ENCODE peak calls at places on chromosomes 16 and 17, in nine cellular contexts. One of them, this sample, is unnamed.

GRCh38 chr17:75689441-75689873 is 22.3 kb downstream of the SAP30BP start:
- DNase-seq in A549: no peak
- DNase-seq in prostate gland: no peak
- DNase-seq in heart left ventricle: no peak
- DNase-seq in right cardiac atrium: no peak
- DNase-seq in AG09309: no peak
- DNase-seq in stomach: no peak
- DNase-seq in uterus: no peak
- DNase-seq in HAP-1: no peak
- DNase-seq in this sample: no peak

GRCh38 chr16:397736-398332 is 835 bp downstream of the NME4 start:
- DNase-seq in AG09309: no peak
- DNase-seq in uterus: peak
- DNase-seq in prostate gland: peak
- DNase-seq in heart left ventricle: peak
- DNase-seq in A549: peak
- DNase-seq in HAP-1: peak
- DNase-seq in stomach: peak
- DNase-seq in right cardiac atrium: peak
- DNase-seq in this sample: no peak

GRCh38 chr17:47704116-47704515 is 10.2 kb downstream of the TBKBP1 start:
- DNase-seq in heart left ventricle: no peak
- DNase-seq in A549: no peak
- DNase-seq in right cardiac atrium: no peak
- DNase-seq in prostate gland: no peak
- DNase-seq in HAP-1: no peak
- DNase-seq in uterus: no peak
- DNase-seq in stomach: no peak
- DNase-seq in AG09309: no peak
- DNase-seq in this sample: no peak

GRCh38 chr17:42773290-42774035 is at the start of gene VPS25:
- DNase-seq in AG09309: peak
- DNase-seq in stomach: peak
- DNase-seq in heart left ventricle: peak
- DNase-seq in HAP-1: peak
- DNase-seq in right cardiac atrium: peak
- DNase-seq in A549: peak
- DNase-seq in uterus: peak
- DNase-seq in prostate gland: peak
- DNase-seq in this sample: no peak

GRCh38 chr17:6654816-6655731 is 3.5 kb downstream of the C17orf100 start:
- DNase-seq in HAP-1: no peak
- DNase-seq in right cardiac atrium: no peak
- DNase-seq in heart left ventricle: no peak
- DNase-seq in prostate gland: peak
- DNase-seq in uterus: no peak
- DNase-seq in A549: no peak
- DNase-seq in AG09309: no peak
- DNase-seq in stomach: peak
- DNase-seq in this sample: no peak

GRCh38 chr17:80482555-80483308 is 6.3 kb upstream of the NPTX1 start:
- DNase-seq in uterus: no peak
- DNase-seq in prostate gland: no peak
- DNase-seq in AG09309: no peak
- DNase-seq in A549: no peak
- DNase-seq in heart left ventricle: no peak
- DNase-seq in HAP-1: no peak
- DNase-seq in right cardiac atrium: no peak
- DNase-seq in stomach: no peak
- DNase-seq in this sample: no peak

GRCh38 chr16:27378871-27379580 is 22.9 kb upstream of the IL21R start:
- DNase-seq in uterus: no peak
- DNase-seq in AG09309: no peak
- DNase-seq in A549: no peak
- DNase-seq in HAP-1: no peak
- DNase-seq in stomach: no peak
- DNase-seq in heart left ventricle: no peak
- DNase-seq in prostate gland: no peak
- DNase-seq in right cardiac atrium: no peak
- DNase-seq in this sample: no peak

GRCh38 chr16:85465328-85466307 is 147.5 kb upstream of the GSE1 start:
- DNase-seq in HAP-1: no peak
- DNase-seq in AG09309: no peak
- DNase-seq in prostate gland: no peak
- DNase-seq in stomach: no peak
- DNase-seq in A549: no peak
- DNase-seq in heart left ventricle: peak
- DNase-seq in right cardiac atrium: peak
- DNase-seq in uterus: peak
- DNase-seq in this sample: no peak

GRCh38 chr16:52383071-52383470 is 163.9 kb downstream of the TOX3 start:
- DNase-seq in stomach: no peak
- DNase-seq in right cardiac atrium: no peak
- DNase-seq in A549: no peak
- DNase-seq in AG09309: no peak
- DNase-seq in HAP-1: no peak
- DNase-seq in uterus: no peak
- DNase-seq in heart left ventricle: no peak
- DNase-seq in prostate gland: no peak
- DNase-seq in this sample: no peak

GRCh38 chr16:82695806-82696205 is 69.0 kb downstream of the CDH13 start:
- DNase-seq in stomach: no peak
- DNase-seq in right cardiac atrium: no peak
- DNase-seq in prostate gland: no peak
- DNase-seq in AG09309: no peak
- DNase-seq in HAP-1: no peak
- DNase-seq in A549: no peak
- DNase-seq in heart left ventricle: no peak
- DNase-seq in uterus: no peak
- DNase-seq in this sample: no peak

GRCh38 chr17:78563189-78564145 is 13.7 kb downstream of the DNAH17 start:
- DNase-seq in AG09309: no peak
- DNase-seq in right cardiac atrium: peak
- DNase-seq in uterus: peak
- DNase-seq in heart left ventricle: peak
- DNase-seq in prostate gland: no peak
- DNase-seq in stomach: peak
- DNase-seq in A549: no peak
- DNase-seq in HAP-1: no peak
- DNase-seq in this sample: no peak

GRCh38 chr16:81899601-81900000 is 111.7 kb downstream of the SDR42E1 start:
- DNase-seq in HAP-1: no peak
- DNase-seq in AG09309: no peak
- DNase-seq in A549: no peak
- DNase-seq in heart left ventricle: no peak
- DNase-seq in stomach: no peak
- DNase-seq in right cardiac atrium: no peak
- DNase-seq in uterus: no peak
- DNase-seq in prostate gland: no peak
- DNase-seq in this sample: no peak

GRCh38 chr17:15475620-15476354 is 8.4 kb upstream of the CDRT4 start:
- DNase-seq in right cardiac atrium: no peak
- DNase-seq in prostate gland: no peak
- DNase-seq in AG09309: peak
- DNase-seq in uterus: no peak
- DNase-seq in A549: no peak
- DNase-seq in HAP-1: no peak
- DNase-seq in stomach: no peak
- DNase-seq in heart left ventricle: no peak
- DNase-seq in this sample: peak

GRCh38 chr17:38982858-38983746 is 15.9 kb upstream of the FBXO47 start:
- DNase-seq in AG09309: no peak
- DNase-seq in stomach: peak
- DNase-seq in uterus: peak
- DNase-seq in HAP-1: peak
- DNase-seq in heart left ventricle: no peak
- DNase-seq in prostate gland: peak
- DNase-seq in A549: peak
- DNase-seq in right cardiac atrium: peak
- DNase-seq in this sample: no peak

GRCh38 chr17:68383443-68384321 is 73.6 kb downstream of the WIPI1 start:
- DNase-seq in right cardiac atrium: peak
- DNase-seq in uterus: peak
- DNase-seq in HAP-1: no peak
- DNase-seq in prostate gland: no peak
- DNase-seq in stomach: no peak
- DNase-seq in AG09309: peak
- DNase-seq in heart left ventricle: peak
- DNase-seq in A549: no peak
- DNase-seq in this sample: peak

GRCh38 chr17:37490638-37491614 is 1.2 kb downstream of the DUSP14 start:
- DNase-seq in HAP-1: peak
- DNase-seq in heart left ventricle: peak
- DNase-seq in prostate gland: peak
- DNase-seq in A549: peak
- DNase-seq in right cardiac atrium: peak
- DNase-seq in AG09309: no peak
- DNase-seq in stomach: no peak
- DNase-seq in uterus: peak
- DNase-seq in this sample: no peak

GRCh38 chr17:1164935-1165556 is 14.7 kb downstream of the ABR start:
- DNase-seq in A549: no peak
- DNase-seq in stomach: no peak
- DNase-seq in right cardiac atrium: peak
- DNase-seq in uterus: peak
- DNase-seq in HAP-1: no peak
- DNase-seq in AG09309: no peak
- DNase-seq in heart left ventricle: peak
- DNase-seq in prostate gland: no peak
- DNase-seq in this sample: no peak
- H3K4me3 ChIP-seq in A549: no peak
- H3K4me3 ChIP-seq in stomach: no peak
- H3K4me3 ChIP-seq in right cardiac atrium: no peak
- H3K4me3 ChIP-seq in uterus: no peak
- H3K4me3 ChIP-seq in HAP-1: no peak
- H3K4me3 ChIP-seq in AG09309: no peak
- H3K4me3 ChIP-seq in heart left ventricle: no peak
- H3K4me3 ChIP-seq in prostate gland: no peak
- H3K4me3 ChIP-seq in this sample: no peak

GRCh38 chr17:1580979-1581676 is 18.5 kb upstream of the PITPNA start:
- DNase-seq in stomach: peak
- DNase-seq in right cardiac atrium: no peak
- DNase-seq in A549: no peak
- DNase-seq in prostate gland: peak
- DNase-seq in heart left ventricle: no peak
- DNase-seq in HAP-1: no peak
- DNase-seq in AG09309: no peak
- DNase-seq in uterus: no peak
- DNase-seq in this sample: no peak
- H3K4me3 ChIP-seq in stomach: no peak
- H3K4me3 ChIP-seq in right cardiac atrium: no peak
- H3K4me3 ChIP-seq in A549: no peak
- H3K4me3 ChIP-seq in prostate gland: no peak
- H3K4me3 ChIP-seq in heart left ventricle: no peak
- H3K4me3 ChIP-seq in HAP-1: no peak
- H3K4me3 ChIP-seq in AG09309: no peak
- H3K4me3 ChIP-seq in uterus: no peak
- H3K4me3 ChIP-seq in this sample: no peak

DNA sequence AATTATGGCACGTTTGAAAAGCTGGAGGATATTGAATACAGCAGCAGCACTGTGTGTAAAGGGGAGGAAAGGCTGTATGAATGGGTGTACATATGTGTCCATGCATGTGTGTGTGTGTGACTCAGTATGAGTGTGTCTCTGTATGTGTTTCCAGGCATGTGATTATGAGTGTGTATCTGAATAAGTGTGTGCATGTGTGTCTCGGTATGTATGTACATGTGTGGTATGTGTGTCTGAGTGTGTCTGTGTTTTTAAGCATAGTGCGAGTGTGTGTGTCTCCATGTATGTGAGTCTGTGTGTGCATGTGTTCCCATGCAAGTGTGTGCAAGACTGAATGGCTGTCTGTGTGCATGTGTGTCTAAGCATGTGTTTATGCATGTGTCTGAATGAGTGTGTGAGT is 259.1 kb upstream of the XYLT1 start:
- DNase-seq in HAP-1: no peak
- DNase-seq in uterus: no peak
- DNase-seq in heart left ventricle: no peak
- DNase-seq in stomach: no peak
- DNase-seq in AG09309: no peak
- DNase-seq in right cardiac atrium: no peak
- DNase-seq in A549: no peak
- DNase-seq in prostate gland: no peak
- DNase-seq in this sample: no peak
- H3K4me3 ChIP-seq in HAP-1: no peak
- H3K4me3 ChIP-seq in uterus: no peak
- H3K4me3 ChIP-seq in heart left ventricle: no peak
- H3K4me3 ChIP-seq in stomach: no peak
- H3K4me3 ChIP-seq in AG09309: no peak
- H3K4me3 ChIP-seq in right cardiac atrium: no peak
- H3K4me3 ChIP-seq in A549: no peak
- H3K4me3 ChIP-seq in prostate gland: no peak
- H3K4me3 ChIP-seq in this sample: no peak

GRCh38 chr17:1228752-1229353 is 41.4 kb upstream of the BHLHA9 start:
- DNase-seq in heart left ventricle: no peak
- DNase-seq in uterus: no peak
- DNase-seq in AG09309: no peak
- DNase-seq in right cardiac atrium: no peak
- DNase-seq in stomach: no peak
- DNase-seq in prostate gland: no peak
- DNase-seq in A549: no peak
- DNase-seq in HAP-1: no peak
- DNase-seq in this sample: no peak

GRCh38 chr17:1227917-1228751 is 42.1 kb upstream of the BHLHA9 start:
- DNase-seq in heart left ventricle: no peak
- DNase-seq in AG09309: no peak
- DNase-seq in right cardiac atrium: peak
- DNase-seq in A549: no peak
- DNase-seq in prostate gland: no peak
- DNase-seq in stomach: no peak
- DNase-seq in HAP-1: peak
- DNase-seq in uterus: no peak
- DNase-seq in this sample: no peak

GRCh38 chr17:1226308-1226707 is 43.9 kb upstream of the BHLHA9 start:
- DNase-seq in uterus: no peak
- DNase-seq in AG09309: no peak
- DNase-seq in A549: no peak
- DNase-seq in stomach: no peak
- DNase-seq in right cardiac atrium: no peak
- DNase-seq in HAP-1: no peak
- DNase-seq in heart left ventricle: no peak
- DNase-seq in prostate gland: no peak
- DNase-seq in this sample: no peak

GRCh38 chr17:1229354-1229890 is 40.8 kb upstream of the BHLHA9 start:
- DNase-seq in stomach: peak
- DNase-seq in prostate gland: no peak
- DNase-seq in heart left ventricle: peak
- DNase-seq in A549: peak
- DNase-seq in right cardiac atrium: peak
- DNase-seq in uterus: no peak
- DNase-seq in AG09309: no peak
- DNase-seq in HAP-1: peak
- DNase-seq in this sample: no peak

DNA sequence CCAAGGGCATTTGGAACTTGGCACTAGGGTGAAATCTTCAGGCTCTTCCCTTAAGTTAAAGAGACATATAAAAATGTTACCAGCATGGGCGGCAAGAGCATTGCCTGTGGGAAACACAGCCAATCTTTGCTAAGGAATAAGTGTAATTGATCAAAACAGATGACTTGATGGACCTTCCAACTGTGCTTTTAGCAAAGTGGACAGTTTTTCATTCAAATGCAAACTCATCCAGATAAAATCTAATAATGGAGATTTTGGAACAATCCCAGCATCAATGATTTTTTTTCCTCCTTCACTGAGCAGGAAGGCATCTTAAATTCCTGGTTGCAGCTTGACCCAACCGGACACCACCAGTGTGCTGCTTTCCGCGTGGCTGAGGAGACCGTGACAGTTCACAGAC is 42.9 kb upstream of the BHLHA9 start:
- DNase-seq in HAP-1: no peak
- DNase-seq in AG09309: no peak
- DNase-seq in right cardiac atrium: no peak
- DNase-seq in uterus: no peak
- DNase-seq in A549: no peak
- DNase-seq in heart left ventricle: no peak
- DNase-seq in prostate gland: no peak
- DNase-seq in stomach: no peak
- DNase-seq in this sample: no peak
- H3K4me3 ChIP-seq in HAP-1: peak
- H3K4me3 ChIP-seq in AG09309: no peak
- H3K4me3 ChIP-seq in right cardiac atrium: no peak
- H3K4me3 ChIP-seq in uterus: no peak
- H3K4me3 ChIP-seq in A549: no peak
- H3K4me3 ChIP-seq in heart left ventricle: peak
- H3K4me3 ChIP-seq in prostate gland: no peak
- H3K4me3 ChIP-seq in stomach: no peak
- H3K4me3 ChIP-seq in this sample: no peak

This sample was measured in epithelial cell of proximal tubule.